ENCODE peak calls at places on chromosomes 6 and 20, in eight cellular contexts. Z, N, K, C, S, T, F and W are unnamed samples.

GRCh38 chr20:40952231-40952630 is 76.4 kb upstream of the TOP1 start:
- DNase-seq in C (no peak), K (no peak), S (no peak), F (no peak), Z (no peak), N (no peak), T (no peak), W (no peak)

GRCh38 chr6:80605165-80605989 is 498.9 kb downstream of the BCKDHB start:
- DNase-seq in S (no peak), F (peak), C (no peak), K (peak), Z (no peak), N (peak), T (peak), W (peak)

GRCh38 chr6:108120311-108120710 is 45.5 kb upstream of the NR2E1 start:
- DNase-seq in F (no peak), K (no peak), N (no peak), C (no peak), S (no peak), Z (no peak), T (no peak), W (no peak)

GRCh38 chr6:98308564-98308963 is 525.8 kb upstream of the POU3F2 start:
- DNase-seq in C (no peak), Z (no peak), F (no peak), S (no peak), K (no peak), N (no peak), T (no peak), W (no peak)

GRCh38 chr6:45630801-45631200 is 253.1 kb upstream of the SUPT3H start:
- DNase-seq in Z (no peak), F (no peak), S (no peak), C (peak), N (no peak), T (no peak), K (no peak), W (no peak)

GRCh38 chr6:47256981-47257730 is 52.5 kb downstream of the TNFRSF21 start:
- DNase-seq in S (no peak), C (no peak), F (no peak), N (no peak), T (no peak), Z (no peak), K (no peak), W (no peak)

GRCh38 chr6:54262956-54263355 is 45.3 kb upstream of the TINAG start:
- DNase-seq in Z (no peak), T (no peak), S (no peak), C (no peak), N (no peak), K (no peak), F (no peak), W (no peak)

GRCh38 chr6:44248579-44248978 is 1.7 kb downstream of the HSP90AB1 start:
- DNase-seq in K (no peak), S (no peak), Z (no peak), F (no peak), T (no peak), C (no peak), N (no peak), W (no peak)

GRCh38 chr6:13873288-13874190 is 51.2 kb upstream of the RNF182 start:
- DNase-seq in F (peak), C (peak), S (peak), N (peak), K (no peak), T (peak), Z (peak), W (peak)

GRCh38 chr20:45440424-45440823 is 24.5 kb downstream of the PIGT start:
- DNase-seq in N (no peak), C (no peak), T (no peak), S (no peak), K (no peak), Z (no peak), F (no peak), W (no peak)

GRCh38 chr6:40640591-40641293 is 53.6 kb upstream of the LRFN2 start:
- DNase-seq in S (no peak), F (peak), Z (no peak), K (no peak), N (no peak), C (no peak), T (no peak), W (no peak)

GRCh38 chr20:38217791-38218565 is 42.6 kb downstream of the KIAA1755 start:
- DNase-seq in K (no peak), S (no peak), Z (no peak), C (peak), T (no peak), F (peak), N (peak), W (no peak)

GRCh38 chr6:5034328-5034727 is 30.5 kb upstream of the RPP40 start:
- DNase-seq in C (no peak), K (no peak), S (no peak), F (no peak), T (no peak), N (peak), Z (no peak), W (no peak)

GRCh38 chr20:36481380-36482043 is 59.8 kb upstream of the MYL9 start:
- DNase-seq in C (no peak), S (no peak), T (no peak), Z (no peak), N (no peak), F (no peak), K (no peak), W (no peak)

GRCh38 chr6:13183446-13184088 is 144.8 kb downstream of the TBC1D7 start:
- DNase-seq in K (no peak), N (no peak), Z (no peak), S (no peak), F (no peak), T (no peak), C (no peak), W (no peak)